ENCODE peak calls at places on chromosomes 16 and 17, in seven cellular contexts. P is lower leg skin, O is HCT116, G is right lobe of liver, V is esophagus squamous epithelium, R is uterus, K is heart left ventricle. S is an unnamed sample.

GRCh38 chr17:37177234-37177633 is 198.6 kb upstream of the C17orf78 start:
- DNase-seq in P (no peak), O (no peak), G (no peak), V (no peak), R (no peak), K (no peak), S (no peak)

GRCh38 chr16:7351572-7351971 is 18.9 kb downstream of the RBFOX1 start:
- DNase-seq in P (no peak), O (no peak), G (no peak), V (no peak), R (no peak), K (no peak), S (no peak)

GRCh38 chr16:61362583-61362982 is 673.7 kb downstream of the CDH8 start:
- DNase-seq in P (no peak), O (no peak), G (no peak), V (no peak), R (no peak), K (no peak), S (no peak)

GRCh38 chr16:74846714-74847113 is 72.1 kb upstream of the FA2H start:
- DNase-seq in P (no peak), O (no peak), G (no peak), V (no peak), R (no peak), K (no peak), S (no peak)

GRCh38 chr17:32792207-32792606 is 84.7 kb downstream of the MYO1D start:
- DNase-seq in P (no peak), O (no peak), G (no peak), V (no peak), R (no peak), K (no peak), S (no peak)

GRCh38 chr17:412211-413015 is 59.8 kb upstream of the RPH3AL start:
- DNase-seq in P (no peak), O (peak), G (no peak), V (no peak), R (peak), K (no peak), S (peak)

GRCh38 chr16:87851141-87851587 is 18.1 kb downstream of the SLC7A5 start:
- DNase-seq in P (no peak), O (no peak), G (no peak), V (no peak), R (no peak), K (no peak), S (no peak)

GRCh38 chr16:610513-611381 is 20.0 kb upstream of the WFIKKN1 start:
- DNase-seq in P (no peak), O (no peak), G (peak), V (no peak), R (no peak), K (peak), S (no peak)

GRCh38 chr16:2518823-2519710 is 1.1 kb upstream of the AMDHD2 start:
- DNase-seq in P (peak), O (no peak), G (peak), V (no peak), R (peak), K (peak), S (no peak)

DNA sequence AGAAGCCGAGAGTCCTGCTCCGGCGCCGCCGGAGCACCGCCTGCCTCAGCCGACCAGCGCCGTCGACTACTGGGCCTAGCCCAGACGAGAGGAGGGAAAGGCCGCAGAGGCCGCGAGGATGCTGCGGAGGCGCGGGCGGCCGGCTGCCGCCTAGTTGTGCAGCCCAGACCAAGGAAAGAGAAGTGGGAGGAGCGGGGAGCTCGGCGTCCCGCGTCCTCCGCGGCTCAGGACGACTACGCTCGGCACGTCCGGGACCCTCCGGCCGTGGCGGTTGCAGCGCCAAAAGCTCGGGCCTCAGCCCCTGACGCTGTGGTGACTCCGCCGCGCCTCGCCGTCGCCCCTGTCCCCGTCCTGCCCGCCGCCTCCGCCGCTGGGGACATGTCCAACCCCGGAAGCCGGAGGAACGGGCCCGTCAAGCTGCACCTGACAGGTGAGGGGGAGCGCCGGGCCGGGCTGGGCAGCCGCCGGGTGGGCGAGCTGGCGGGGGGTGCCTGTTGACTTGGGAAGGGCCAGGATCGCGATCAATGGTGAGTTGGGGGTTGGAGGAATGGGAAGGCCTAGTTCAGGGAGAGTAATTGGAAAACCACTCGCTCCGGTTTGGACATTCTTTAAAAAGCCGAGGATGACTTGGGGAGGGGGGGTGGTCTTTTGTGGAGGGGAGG is 37.7 kb downstream of the RNF135 start:
- DNase-seq in P (peak), O (no peak), G (peak), V (no peak), R (peak), K (peak), S (no peak)
- TF ChIP-seq POLR2A in P (no peak), O (no peak), G (peak), V (no peak), R (peak), K (no peak), S (no peak)

GRCh38 chr17:1979182-1979980 is 45.8 kb downstream of the RTN4RL1 start:
- DNase-seq in P (no peak), O (no peak), G (no peak), V (no peak), R (no peak), K (no peak), S (no peak)

GRCh38 chr17:1976683-1977064 is 48.5 kb downstream of the RTN4RL1 start:
- DNase-seq in P (no peak), O (no peak), G (no peak), V (no peak), R (no peak), K (no peak), S (no peak)

GRCh38 chr17:1976000-1976682 is 49.0 kb downstream of the RTN4RL1 start:
- DNase-seq in P (no peak), O (no peak), G (no peak), V (no peak), R (no peak), K (no peak), S (no peak)

GRCh38 chr17:1978396-1978962 is 46.7 kb downstream of the RTN4RL1 start:
- DNase-seq in P (no peak), O (no peak), G (no peak), V (no peak), R (no peak), K (no peak), S (no peak)

DNA sequence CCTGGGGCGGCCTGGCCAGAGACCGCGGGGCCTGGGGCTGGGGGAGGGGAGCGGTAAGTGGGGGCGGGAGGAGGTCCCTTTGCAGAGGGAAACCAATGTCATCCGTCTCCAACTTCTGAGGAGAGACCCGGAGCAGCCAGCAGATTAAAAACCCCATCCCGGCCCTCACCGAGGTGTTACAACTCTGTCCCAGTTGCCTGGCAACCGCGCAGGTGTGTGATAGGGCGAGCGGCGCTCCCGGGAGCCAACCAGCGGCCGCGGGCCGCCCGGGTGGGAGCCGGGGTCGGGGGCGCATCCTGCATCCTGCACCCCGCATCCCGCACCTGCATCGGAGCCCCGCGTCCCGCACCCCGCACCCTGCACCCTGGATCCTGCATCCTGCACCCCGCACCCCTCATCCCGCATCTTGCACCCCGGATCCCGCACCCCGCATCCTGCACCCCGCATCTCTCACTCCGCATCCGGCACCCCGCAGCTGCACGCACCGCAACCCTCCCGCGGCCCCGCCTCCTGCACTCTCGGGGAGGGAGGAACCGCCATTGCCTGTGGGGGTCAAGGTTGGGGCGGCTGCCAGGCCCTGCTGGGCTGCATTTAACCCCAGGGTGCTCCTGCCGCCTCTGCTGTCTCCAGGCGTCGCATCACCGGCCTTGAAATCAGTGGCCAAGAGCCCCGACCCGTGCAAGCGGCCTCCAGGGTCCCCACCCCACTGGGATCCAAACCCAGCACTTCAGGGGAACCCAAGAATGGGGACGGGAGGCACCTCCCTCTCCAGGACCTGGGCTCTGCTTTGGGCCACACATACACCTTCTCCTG is 47.3 kb downstream of the RTN4RL1 start:
- DNase-seq in P (no peak), O (no peak), G (no peak), V (no peak), R (no peak), K (no peak), S (no peak)
- TF ChIP-seq POLR2A in P (no peak), O (no peak), G (no peak), V (no peak), R (no peak), K (no peak), S (no peak)

GRCh38 chr17:40303009-40303657 is 5.8 kb upstream of the RARA start:
- DNase-seq in P (peak), O (peak), G (no peak), V (no peak), R (peak), K (no peak), S (no peak)
- TF ChIP-seq POLR2A in P (no peak), O (no peak), G (no peak), V (no peak), R (no peak), K (no peak), S (no peak)

DNA sequence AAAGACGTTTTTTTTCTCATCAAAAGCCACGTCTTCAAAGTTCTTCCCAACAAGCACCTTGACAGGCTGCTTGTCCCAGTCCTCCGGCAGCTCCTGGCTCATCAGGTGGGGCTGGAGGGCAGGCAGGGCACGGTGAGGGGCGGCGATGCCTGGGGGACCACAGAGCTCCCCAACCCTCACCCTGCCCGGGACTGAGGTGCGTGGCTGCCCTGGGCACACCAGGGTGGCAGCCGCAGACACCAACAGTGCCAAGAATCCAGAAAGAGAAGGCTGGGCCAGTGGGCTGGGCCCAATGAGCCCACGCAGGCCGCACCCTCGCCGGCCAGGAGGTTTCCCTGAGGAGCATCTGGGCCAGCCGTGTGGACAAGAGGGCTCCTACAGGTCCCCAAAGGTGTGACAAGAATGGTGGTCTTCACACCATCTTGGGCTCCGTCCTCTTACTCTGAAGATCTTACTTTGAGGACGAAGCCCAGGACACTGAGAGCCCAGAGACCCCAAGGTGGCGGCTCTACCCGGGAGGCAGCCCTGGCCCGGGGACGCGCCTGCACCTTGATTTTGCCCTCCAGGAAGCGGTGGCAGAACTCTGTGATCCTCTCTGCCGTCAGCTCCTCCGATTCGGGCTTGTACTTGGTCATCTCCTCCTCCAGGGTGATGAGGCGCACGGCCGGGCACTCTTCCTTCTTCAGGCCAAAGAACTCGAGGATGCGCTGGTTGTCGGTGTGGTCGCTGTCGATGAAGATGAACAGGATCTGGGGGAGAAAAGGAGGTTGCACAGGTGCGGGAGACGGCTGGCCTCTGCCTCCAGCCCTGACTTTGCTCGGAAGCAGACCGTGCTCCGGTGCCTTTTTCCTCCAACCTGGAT is 11.3 kb upstream of the PPP1R27 start:
- DNase-seq in P (no peak), O (no peak), G (no peak), V (no peak), R (no peak), K (no peak), S (no peak)
- TF ChIP-seq POLR2A in P (no peak), O (no peak), G (no peak), V (no peak), R (no peak), K (no peak), S (no peak)

GRCh38 chr17:48113201-48113676 is 5.7 kb downstream of the SNX11 start:
- DNase-seq in P (no peak), O (no peak), G (no peak), V (no peak), R (no peak), K (peak), S (no peak)
- TF ChIP-seq POLR2A in P (no peak), O (no peak), G (peak), V (no peak), R (no peak), K (no peak), S (no peak)

GRCh38 chr16:89564476-89565255 is 4.2 kb downstream of the RPL13 start:
- DNase-seq in P (no peak), O (no peak), G (no peak), V (no peak), R (no peak), K (no peak), S (no peak)

GRCh38 chr16:89565256-89565505 is 4.7 kb downstream of the RPL13 start:
- DNase-seq in P (no peak), O (no peak), G (no peak), V (no peak), R (no peak), K (no peak), S (no peak)

GRCh38 chr16:89567656-89568594 is 7.4 kb downstream of the RPL13 start:
- DNase-seq in P (no peak), O (no peak), G (no peak), V (no peak), R (no peak), K (no peak), S (no peak)

GRCh38 chr16:89563639-89564392 is 3.3 kb downstream of the RPL13 start:
- DNase-seq in P (no peak), O (no peak), G (no peak), V (no peak), R (no peak), K (no peak), S (no peak)

DNA sequence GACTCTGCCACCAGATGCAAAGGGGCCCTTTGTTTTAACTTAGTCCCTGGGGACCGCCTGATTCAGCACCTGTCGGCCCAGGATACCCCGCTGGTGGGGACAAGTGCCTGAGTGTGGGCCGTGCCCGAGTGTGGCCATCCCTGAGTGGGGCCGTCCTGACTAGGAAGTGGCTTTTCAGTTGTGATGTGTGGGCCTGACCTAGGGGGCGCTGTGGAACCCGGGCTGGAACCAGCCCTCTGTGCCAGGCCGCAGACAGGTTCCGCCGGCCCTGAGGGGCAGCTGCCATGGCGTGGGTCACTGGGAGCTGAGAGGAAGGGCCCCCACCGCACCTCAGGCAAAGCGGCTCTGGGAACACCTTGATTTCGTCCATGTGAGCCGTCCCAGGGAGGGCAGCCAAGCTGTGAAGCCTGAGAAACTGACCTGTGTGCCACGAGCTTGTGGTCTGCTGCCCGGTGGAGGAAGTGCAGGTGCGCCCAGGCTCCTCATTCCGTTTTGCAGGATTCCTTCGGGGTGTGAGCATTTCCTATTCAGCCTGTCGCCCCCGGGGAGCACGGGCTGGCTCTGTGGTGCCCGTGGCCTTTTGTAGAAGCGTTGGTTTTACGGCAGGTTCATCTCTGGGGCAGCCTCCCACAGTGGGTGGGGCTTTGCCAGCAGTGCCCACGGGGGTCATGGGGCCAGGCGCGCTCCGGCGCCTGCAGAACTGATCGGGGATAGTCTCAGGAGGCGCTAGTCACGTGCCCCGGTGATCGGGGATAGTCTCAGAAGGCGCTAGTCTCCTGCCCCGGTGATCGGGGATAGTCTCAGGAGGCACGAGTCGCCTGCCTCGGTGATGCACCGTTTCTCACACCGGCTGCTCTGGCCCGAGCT is 5.3 kb downstream of the RPL13 start:
- DNase-seq in P (peak), O (peak), G (peak), V (no peak), R (no peak), K (no peak), S (no peak)
- TF ChIP-seq POLR2A in P (no peak), O (peak), G (no peak), V (no peak), R (no peak), K (no peak), S (peak)

GRCh38 chr17:1716912-1717695 is 6.9 kb upstream of the TLCD2 start:
- DNase-seq in P (peak), O (peak), G (peak), V (peak), R (peak), K (peak), S (peak)

GRCh38 chr17:1714980-1715802 is 5.0 kb upstream of the TLCD2 start:
- DNase-seq in P (peak), O (peak), G (peak), V (no peak), R (peak), K (peak), S (peak)

GRCh38 chr17:1714488-1714979 is 4.4 kb upstream of the TLCD2 start:
- DNase-seq in P (peak), O (peak), G (peak), V (peak), R (peak), K (peak), S (peak)

GRCh38 chr17:1715803-1716075 is 5.6 kb upstream of the TLCD2 start:
- DNase-seq in P (no peak), O (no peak), G (no peak), V (no peak), R (no peak), K (no peak), S (no peak)

GRCh38 chr17:1716076-1716911 is 6.1 kb upstream of the TLCD2 start:
- DNase-seq in P (peak), O (peak), G (peak), V (peak), R (peak), K (peak), S (peak)
- TF ChIP-seq POLR2A in P (peak), O (no peak), G (peak), V (peak), R (peak), K (peak), S (peak)